ENCODE peak calls at places on chromosomes 16 and 17, in nine cellular contexts. U is epithelial cell of esophagus, H is astrocyte of the spinal cord, S is left ventricle myocardium inferior, G is astrocyte of the cerebellum, D is vagina, X is HFF-Myc, W is Peyer's patch, Z is transverse colon. K is an unnamed sample.

GRCh38 chr17:8696951-8697745 is 47.5 kb downstream of the CCDC42 start:
- DNase-seq in U (no peak), H (peak; percentile 78), S (no peak), G (peak; percentile 76), D (no peak), X (peak; percentile 77), W (no peak), Z (no peak), K (no peak)

GRCh38 chr16:86231321-86231995 is 278.9 kb upstream of the FOXF1 start:
- DNase-seq in U (no peak), H (no peak), S (no peak), G (no peak), D (no peak), X (no peak), W (no peak), Z (no peak), K (no peak)

GRCh38 chr17:82970818-82971610 is 108.4 kb upstream of the METRNL start:
- DNase-seq in U (no peak), H (no peak), S (no peak), G (no peak), D (no peak), X (no peak), W (no peak), Z (no peak), K (no peak)

GRCh38 chr17:75996665-75997590 is 3.7 kb upstream of the CDK3 start:
- DNase-seq in U (peak; percentile 96), H (peak; percentile 44), S (no peak), G (no peak), D (peak; percentile 83), X (no peak), W (peak; percentile 84), Z (peak; percentile 89), K (no peak)

GRCh38 chr17:27494192-27495091 is 38.2 kb downstream of the KSR1 start:
- DNase-seq in U (peak; percentile 84), H (peak; percentile 55), S (peak; percentile 67), G (peak; percentile 26), D (no peak), X (no peak), W (peak; percentile 92), Z (peak; percentile 92), K (no peak)

GRCh38 chr17:57762375-57762916 is 17.3 kb upstream of the CCDC182 start:
- DNase-seq in U (no peak), H (no peak), S (no peak), G (no peak), D (no peak), X (no peak), W (no peak), Z (no peak), K (no peak)

GRCh38 chr17:57832711-57833596 is 16.9 kb downstream of the MRPS23 start:
- DNase-seq in U (peak; percentile 81), H (peak; percentile 78), S (peak; percentile 61), G (peak; percentile 57), D (peak; percentile 88), X (peak; percentile 47), W (peak; percentile 65), Z (peak; percentile 62), K (peak; percentile 93)

GRCh38 chr16:73457851-73458250 is 409.9 kb upstream of the ZFHX3 start:
- DNase-seq in U (no peak), H (no peak), S (no peak), G (no peak), D (no peak), X (no peak), W (no peak), Z (no peak), K (no peak)

GRCh38 chr17:69390735-69391501 is 23.6 kb upstream of the MAP2K6 start:
- DNase-seq in U (no peak), H (no peak), S (no peak), G (no peak), D (no peak), X (no peak), W (no peak), Z (peak; percentile 10), K (no peak)

GRCh38 chr17:80738020-80738380 is 193.4 kb downstream of the RPTOR start:
- DNase-seq in U (no peak), H (no peak), S (no peak), G (no peak), D (no peak), X (no peak), W (no peak), Z (no peak), K (no peak)

DNA sequence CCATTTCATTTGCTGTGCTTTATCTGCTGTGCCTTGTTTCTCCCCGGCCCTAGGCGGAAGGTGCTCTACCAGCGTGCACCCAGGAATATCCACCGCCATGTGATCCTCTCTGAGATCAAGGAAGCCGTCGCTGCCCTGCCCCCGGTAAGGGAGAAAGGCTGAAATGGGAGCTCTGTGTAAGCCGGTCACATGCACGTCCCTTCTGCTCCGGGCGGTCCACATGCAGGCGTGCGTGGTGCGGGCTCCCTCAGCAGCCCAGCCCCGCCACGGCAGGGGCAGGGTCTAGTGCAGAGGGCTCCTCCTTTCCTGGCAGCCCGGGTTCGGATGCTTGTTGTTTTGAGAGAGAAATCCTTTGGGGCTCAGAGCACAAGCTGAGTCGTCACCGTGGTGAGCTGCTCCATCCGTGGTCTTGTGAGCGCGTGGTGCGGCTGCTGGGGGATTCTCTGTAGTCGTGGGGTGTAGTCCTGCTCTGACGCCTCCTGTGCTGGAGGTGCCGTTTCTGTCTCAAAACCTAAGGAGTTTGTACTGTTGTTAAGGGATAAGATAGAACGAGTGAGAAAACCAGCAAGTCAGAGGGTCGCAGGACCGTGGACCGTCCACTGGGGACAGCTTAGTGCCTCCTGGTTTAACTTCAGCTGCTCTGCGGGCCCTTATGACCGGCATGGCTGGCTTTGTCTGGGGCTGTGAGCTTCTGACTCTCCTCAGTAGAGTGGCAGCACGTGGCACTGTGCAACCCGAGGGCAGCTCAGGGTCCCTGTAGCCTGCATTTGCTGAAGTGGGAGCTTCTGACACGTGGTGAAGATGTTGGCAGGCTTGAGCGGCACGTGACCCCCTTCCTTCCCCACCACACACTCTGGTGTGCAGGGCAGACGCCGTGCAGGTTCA is 12.3 kb upstream of the MC1R start:
- DNase-seq in U (no peak), H (no peak), S (no peak), G (no peak), D (no peak), X (no peak), W (no peak), Z (no peak), K (no peak)
- TF ChIP-seq CTCF in U (no peak), H (no peak), S (no peak), G (no peak), D (no peak), X (no peak), W (no peak), Z (no peak), K (no peak)

DNA sequence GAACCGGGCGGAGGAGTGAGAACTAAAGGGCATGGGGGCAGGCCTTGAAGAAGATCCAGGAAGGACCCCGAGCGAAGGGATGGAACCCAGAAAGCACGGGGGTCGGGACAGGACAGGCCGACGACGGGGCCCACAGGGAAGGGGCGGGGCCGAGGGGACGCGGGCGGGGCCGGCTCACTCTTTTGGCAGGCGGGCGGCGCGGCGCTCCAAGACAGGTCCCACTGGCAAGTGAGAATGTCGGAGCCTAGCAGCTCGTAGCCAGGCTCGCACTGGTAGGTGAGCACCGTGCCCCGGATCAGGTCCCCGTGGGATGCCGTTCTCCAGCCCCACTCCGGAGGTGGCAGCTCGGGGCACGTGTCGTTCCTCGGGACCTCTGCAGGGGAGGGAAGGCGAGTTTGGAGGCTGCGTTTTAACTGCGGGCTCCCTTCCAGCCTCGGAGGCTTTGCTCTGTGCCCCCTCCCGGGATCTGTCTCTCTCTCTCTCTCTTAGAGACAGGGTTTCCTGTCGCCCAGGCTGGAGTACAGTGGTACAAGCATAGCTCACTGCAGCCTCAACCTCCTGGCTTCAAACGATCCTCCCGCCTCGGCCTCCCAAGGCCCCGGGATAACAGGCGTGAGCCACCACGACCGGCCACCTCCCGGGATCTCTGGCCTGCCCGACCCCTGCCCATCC is 13.7 kb upstream of the CDIPT start:
- DNase-seq in U (no peak), H (no peak), S (no peak), G (no peak), D (no peak), X (no peak), W (no peak), Z (no peak), K (no peak)
- H3K4me3 ChIP-seq in U (no peak overlapping the region), H (no peak overlapping the region), S (peak overlapping the region; percentile 49), G (peak overlapping the region; percentile 14), D (peak overlapping the region; percentile 25), X (peak overlapping the region; percentile 7), W (peak overlapping the region; percentile 36), Z (no peak overlapping the region), K (peak overlapping the region; percentile 26)

GRCh38 chr16:53689636-53690035 is 14.0 kb downstream of the RPGRIP1L start:
- DNase-seq in U (peak; percentile 76), H (no peak), S (no peak), G (no peak), D (no peak), X (no peak), W (no peak), Z (no peak), K (peak; percentile 13)

GRCh38 chr16:53695070-53695469 is 8.6 kb downstream of the RPGRIP1L start:
- DNase-seq in U (peak; percentile 26), H (peak; percentile 84), S (no peak), G (peak; percentile 39), D (no peak), X (no peak), W (no peak), Z (no peak), K (peak; percentile 85)

DNA sequence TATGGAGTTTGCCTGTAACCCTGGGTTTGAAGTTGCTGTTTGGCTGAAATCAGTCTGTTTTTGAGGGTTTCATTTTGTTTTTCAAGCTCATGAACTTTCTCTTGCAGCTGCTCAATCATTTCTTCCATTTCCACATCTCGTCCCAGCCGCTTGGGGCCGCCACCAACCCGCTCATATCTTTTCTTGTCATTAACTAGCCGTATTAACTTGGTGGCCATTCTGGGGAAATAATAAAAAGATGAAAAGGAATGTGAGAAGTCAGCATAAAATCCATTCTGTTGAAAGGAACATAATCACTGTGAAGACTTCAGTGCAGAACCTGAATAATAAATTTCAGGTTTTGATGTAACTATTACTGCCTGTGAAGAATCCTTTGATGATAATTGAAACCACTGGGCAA is 11.5 kb downstream of the RPGRIP1L start:
- DNase-seq in U (peak; percentile 8), H (no peak), S (no peak), G (no peak), D (no peak), X (no peak), W (no peak), Z (no peak), K (no peak)
- TF ChIP-seq CTCF in U (peak; percentile 23), H (peak; percentile 19), S (no peak), G (no peak), D (no peak), X (no peak), W (no peak), Z (no peak), K (peak; percentile 15)

GRCh38 chr17:59152925-59153324 is 2.1 kb downstream of the SKA2 start:
- DNase-seq in U (no peak), H (no peak), S (no peak), G (no peak), D (no peak), X (no peak), W (no peak), Z (no peak), K (no peak)

GRCh38 chr17:59149841-59150511 is 5.0 kb downstream of the SKA2 start:
- DNase-seq in U (peak; percentile 43), H (no peak), S (no peak), G (no peak), D (no peak), X (no peak), W (no peak), Z (no peak), K (no peak)

GRCh38 chr17:59149051-59149450 is 5.9 kb downstream of the SKA2 start:
- DNase-seq in U (peak; percentile 44), H (peak; percentile 14), S (no peak), G (no peak), D (no peak), X (no peak), W (no peak), Z (no peak), K (peak; percentile 42)

GRCh38 chr17:59151007-59151406 is 4.0 kb downstream of the SKA2 start:
- DNase-seq in U (no peak), H (peak; percentile 15), S (no peak), G (no peak), D (no peak), X (no peak), W (no peak), Z (no peak), K (no peak)

GRCh38 chr17:59151591-59151990 is 3.4 kb downstream of the SKA2 start:
- DNase-seq in U (no peak), H (peak; percentile 20), S (no peak), G (no peak), D (no peak), X (no peak), W (no peak), Z (no peak), K (no peak)
- H3K4me3 ChIP-seq in U (no peak overlapping the region), H (peak overlapping the region; percentile 9), S (no peak overlapping the region), G (peak overlapping the region; percentile 8), D (no peak overlapping the region), X (peak overlapping the region; percentile 75), W (no peak overlapping the region), Z (no peak overlapping the region), K (peak overlapping the region; percentile 92)

K was measured in foreskin fibroblast.